ENCODE peak calls at places on chromosomes 11 and 22, in nine cellular contexts. Z is HFF-Myc; P is lower lobe of right lung; L is stimulated activated CD4-positive, alpha-beta T cell treated with anti-CD3 and anti-CD28 coated beads, Interleukin-4, amount 100 ng/mL, for 48 hours; Y is HEK293T; X is choroid plexus epithelial cell; T is fibroblast of lung; H is CD8-positive, alpha-beta memory T cell; M is HFFc6. O is an unnamed sample.
A peak's percentile ranks its signal among the peaks of the same experiment; 100 is the strongest.

GRCh38 chr11:133533205-133533604 is 904 bp upstream of the OPCML start:
- DNase-seq in H (no peak), X (no peak), T (no peak), P (no peak), Y (no peak), Z (no peak), L (no peak), M (no peak), O (no peak)

GRCh38 chr22:19488884-19489843 is 9.4 kb downstream of the CDC45 start:
- DNase-seq in M (no peak), L (no peak), H (no peak), X (peak; percentile 71), T (no peak), Z (no peak), P (no peak), Y (no peak), O (no peak)

GRCh38 chr11:18492888-18493287 is 33.9 kb downstream of the TSG101 start:
- DNase-seq in P (no peak), X (peak; percentile 51), Z (no peak), L (no peak), M (no peak), Y (no peak), H (no peak), T (peak; percentile 2), O (no peak)

GRCh38 chr11:18696638-18697225 is 1.8 kb upstream of the TMEM86A start:
- DNase-seq in Z (no peak), Y (no peak), H (no peak), L (no peak), X (peak; percentile 54), T (peak; percentile 46), P (no peak), M (peak; percentile 76), O (no peak)

GRCh38 chr11:46521947-46522681 is 71.7 kb downstream of the AMBRA1 start:
- DNase-seq in P (no peak), H (no peak), T (peak; percentile 81), X (peak; percentile 47), M (peak; percentile 22), Z (no peak), Y (no peak), L (no peak), O (no peak)

GRCh38 chr22:21052715-21053459 is 7.1 kb downstream of the LRRC74B start:
- DNase-seq in T (no peak), Z (no peak), P (no peak), M (no peak), Y (no peak), H (no peak), L (no peak), X (no peak), O (no peak)

GRCh38 chr11:88886796-88887195 is 179.0 kb downstream of the GRM5 start:
- DNase-seq in L (peak; percentile 0), Z (peak; percentile 54), X (peak; percentile 27), H (peak; percentile 47), P (no peak), M (peak; percentile 40), Y (peak; percentile 48), T (no peak), O (peak; percentile 25)

GRCh38 chr11:110173775-110174644 is 80.8 kb downstream of the ZC3H12C start:
- DNase-seq in H (peak; percentile 68), L (peak; percentile 66), P (peak; percentile 78), X (peak; percentile 93), M (peak; percentile 32), Z (peak; percentile 40), Y (peak; percentile 78), T (peak; percentile 79), O (peak; percentile 49)

GRCh38 chr11:94185387-94186084 is 56.9 kb downstream of the PANX1 start:
- DNase-seq in P (no peak), Y (no peak), T (peak; percentile 92), M (peak; percentile 82), Z (no peak), X (peak; percentile 55), L (no peak), H (no peak), O (no peak)

GRCh38 chr11:2108675-2109481 is 30.3 kb downstream of the IGF2 start:
- DNase-seq in Z (no peak), L (no peak), P (peak; percentile 28), M (no peak), X (no peak), Y (no peak), H (peak; percentile 30), T (no peak), O (no peak)

GRCh38 chr11:63619967-63620366 is 5.7 kb upstream of the PLAAT3 start:
- DNase-seq in T (no peak), X (no peak), M (no peak), Z (no peak), H (no peak), L (no peak), P (no peak), Y (no peak), O (no peak)

GRCh38 chr22:25762147-25762546 is 20.2 kb downstream of the MYO18B start:
- DNase-seq in L (no peak), Z (no peak), P (no peak), H (no peak), T (peak; percentile 34), X (no peak), M (no peak), Y (no peak), O (no peak)

GRCh38 chr11:64745523-64746328 is 1.8 kb upstream of the RASGRP2 start:
- DNase-seq in Y (no peak), L (no peak), T (peak; percentile 72), Z (no peak), P (peak; percentile 90), X (peak; percentile 82), H (peak; percentile 91), M (no peak), O (peak; percentile 85)

GRCh38 chr11:45847908-45848316 is 637 bp downstream of the CRY2 start:
- DNase-seq in H (peak; percentile 71), T (peak; percentile 75), P (peak; percentile 75), Y (peak; percentile 61), X (peak; percentile 76), M (peak; percentile 39), Z (no peak), L (peak; percentile 16), O (peak; percentile 66)

GRCh38 chr22:44125421-44125820 is 55.3 kb upstream of the PARVG start:
- DNase-seq in H (no peak), M (no peak), L (no peak), P (no peak), Z (no peak), Y (no peak), X (no peak), T (no peak), O (no peak)

GRCh38 chr22:38802671-38803121 is 8.8 kb upstream of the DNAL4 start:
- DNase-seq in T (peak; percentile 92), X (peak; percentile 97), M (peak; percentile 98), P (no peak), L (no peak), Y (no peak), Z (peak; percentile 75), H (no peak), O (no peak)

GRCh38 chr11:100978442-100978841 is 151.2 kb downstream of the PGR start:
- DNase-seq in Z (no peak), T (no peak), X (no peak), P (no peak), Y (no peak), H (no peak), L (no peak), M (no peak), O (no peak)

GRCh38 chr11:129280027-129280811 is 88.1 kb upstream of the ARHGAP32 start:
- DNase-seq in M (peak; percentile 23), H (no peak), L (no peak), Z (no peak), P (no peak), X (no peak), T (peak; percentile 70), Y (no peak), O (no peak)

GRCh38 chr22:39947488-39948216 is 12.5 kb upstream of the TMA7B start:
- DNase-seq in Y (no peak), H (no peak), X (no peak), P (peak; percentile 78), L (no peak), M (no peak), T (no peak), Z (no peak), O (no peak)

GRCh38 chr11:129939510-129939909 is 44.1 kb upstream of the NFRKB start:
- DNase-seq in X (no peak), T (no peak), L (no peak), P (no peak), Z (no peak), M (no peak), H (no peak), Y (no peak), O (no peak)

GRCh38 chr11:71252434-71252781 is at the start of gene SHANK2:
- DNase-seq in L (no peak), Z (no peak), P (peak; percentile 62), M (no peak), Y (peak; percentile 45), H (no peak), T (no peak), X (no peak), O (peak; percentile 71)

GRCh38 chr11:74870485-74870884 is 78.4 kb downstream of the XRRA1 start:
- DNase-seq in M (peak; percentile 57), P (no peak), H (no peak), Z (no peak), T (peak; percentile 35), Y (peak; percentile 42), X (peak; percentile 68), L (no peak), O (no peak)

O was measured in left colon.